ENCODE peak calls at places on chromosomes 7 and 10, in four cellular contexts. One of them, this sample, is unnamed.

GRCh38 chr10:110783509-110784103 is 88.1 kb upstream of the PDCD4 start:
- DNase-seq in fibroblast of lung: no peak
- DNase-seq in tibial nerve: no peak
- DNase-seq in left ventricle myocardium inferior: no peak
- DNase-seq in this sample: peak; percentile 57

GRCh38 chr10:73847031-73847430 is 27.3 kb downstream of the CAMK2G start:
- DNase-seq in left ventricle myocardium inferior: no peak
- DNase-seq in fibroblast of lung: no peak
- DNase-seq in tibial nerve: no peak
- DNase-seq in this sample: no peak

GRCh38 chr7:151679073-151679708 is 159.5 kb upstream of the RHEB start:
- DNase-seq in left ventricle myocardium inferior: no peak
- DNase-seq in fibroblast of lung: no peak
- DNase-seq in tibial nerve: no peak
- DNase-seq in this sample: no peak

GRCh38 chr10:75203724-75204123 is 6.9 kb upstream of the VDAC2 start:
- DNase-seq in tibial nerve: no peak
- DNase-seq in fibroblast of lung: no peak
- DNase-seq in left ventricle myocardium inferior: no peak
- DNase-seq in this sample: no peak

GRCh38 chr10:49168821-49169495 is 19.2 kb downstream of the TMEM273 start:
- DNase-seq in fibroblast of lung: no peak
- DNase-seq in left ventricle myocardium inferior: no peak
- DNase-seq in tibial nerve: no peak
- DNase-seq in this sample: no peak

GRCh38 chr10:32049113-32049512 is 7.1 kb downstream of the KIF5B start:
- DNase-seq in fibroblast of lung: no peak
- DNase-seq in tibial nerve: no peak
- DNase-seq in left ventricle myocardium inferior: no peak
- DNase-seq in this sample: no peak

GRCh38 chr7:520503-521161 is 986 bp upstream of the PDGFA start:
- DNase-seq in tibial nerve: no peak
- DNase-seq in fibroblast of lung: no peak
- DNase-seq in left ventricle myocardium inferior: no peak
- DNase-seq in this sample: no peak

GRCh38 chr10:113424304-113424721 is 128.5 kb upstream of the HABP2 start:
- DNase-seq in tibial nerve: peak; percentile 34
- DNase-seq in left ventricle myocardium inferior: no peak
- DNase-seq in fibroblast of lung: no peak
- DNase-seq in this sample: no peak

GRCh38 chr7:78099715-78100477 is 301.3 kb downstream of the PHTF2 start:
- DNase-seq in tibial nerve: no peak
- DNase-seq in left ventricle myocardium inferior: no peak
- DNase-seq in fibroblast of lung: peak; percentile 4
- DNase-seq in this sample: no peak

GRCh38 chr10:11243425-11244222 is 226.0 kb downstream of the CELF2 start:
- DNase-seq in fibroblast of lung: peak; percentile 17
- DNase-seq in left ventricle myocardium inferior: no peak
- DNase-seq in tibial nerve: no peak
- DNase-seq in this sample: no peak
- H3K27ac ChIP-seq in fibroblast of lung: no peak overlapping the region
- H3K27ac ChIP-seq in left ventricle myocardium inferior: peak overlapping the region; percentile 90
- H3K27ac ChIP-seq in tibial nerve: no peak overlapping the region
- H3K27ac ChIP-seq in this sample: no peak overlapping the region

GRCh38 chr7:120857558-120858298 is at the start of gene TSPAN12:
- DNase-seq in tibial nerve: peak; percentile 48
- DNase-seq in fibroblast of lung: peak; percentile 62
- DNase-seq in left ventricle myocardium inferior: peak; percentile 86
- DNase-seq in this sample: peak; percentile 11

GRCh38 chr7:120858299-120858636 is 324 bp upstream of the TSPAN12 start:
- DNase-seq in fibroblast of lung: no peak
- DNase-seq in tibial nerve: no peak
- DNase-seq in left ventricle myocardium inferior: no peak
- DNase-seq in this sample: no peak

GRCh38 chr7:120856198-120856597 is 1.7 kb downstream of the TSPAN12 start:
- DNase-seq in tibial nerve: no peak
- DNase-seq in fibroblast of lung: no peak
- DNase-seq in left ventricle myocardium inferior: no peak
- DNase-seq in this sample: no peak

GRCh38 chr7:120860151-120860550 is 2.2 kb upstream of the TSPAN12 start:
- DNase-seq in fibroblast of lung: no peak
- DNase-seq in tibial nerve: no peak
- DNase-seq in left ventricle myocardium inferior: no peak
- DNase-seq in this sample: no peak

GRCh38 chr7:120856621-120857352 is 1.2 kb downstream of the TSPAN12 start:
- DNase-seq in fibroblast of lung: peak; percentile 21
- DNase-seq in left ventricle myocardium inferior: peak; percentile 38
- DNase-seq in tibial nerve: no peak
- DNase-seq in this sample: no peak
- TF ChIP-seq CTCF in fibroblast of lung: no peak
- TF ChIP-seq CTCF in left ventricle myocardium inferior: no peak
- TF ChIP-seq CTCF in tibial nerve: no peak
- TF ChIP-seq CTCF in this sample: no peak

GRCh38 chr7:41035788-41036187 is 667.1 kb downstream of the INHBA start:
- DNase-seq in left ventricle myocardium inferior: no peak
- DNase-seq in tibial nerve: no peak
- DNase-seq in fibroblast of lung: no peak
- DNase-seq in this sample: no peak
- H3K4me3 ChIP-seq in left ventricle myocardium inferior: no peak overlapping the region
- H3K4me3 ChIP-seq in tibial nerve: no peak overlapping the region
- H3K4me3 ChIP-seq in fibroblast of lung: no peak overlapping the region
- H3K4me3 ChIP-seq in this sample: no peak overlapping the region

DNA sequence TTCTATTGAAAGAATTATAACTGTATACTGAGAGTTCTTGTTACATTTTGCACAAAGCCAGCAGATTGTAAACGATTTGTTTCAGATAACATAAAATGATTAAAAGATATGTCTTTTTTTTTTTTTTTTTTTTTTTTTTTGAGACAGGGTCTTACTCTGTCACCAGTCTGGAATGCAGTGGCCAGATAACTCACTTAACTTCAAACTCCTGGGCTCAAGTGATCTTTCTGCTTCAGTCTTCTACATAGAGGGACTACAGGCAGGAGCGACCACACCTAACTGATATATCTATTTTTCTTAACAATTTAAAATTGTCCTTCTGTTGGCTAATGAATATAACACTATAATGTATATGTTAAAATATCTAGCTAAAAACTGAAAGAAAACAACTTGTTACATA is 317.3 kb upstream of the CACNA2D1 start:
- DNase-seq in left ventricle myocardium inferior: no peak
- DNase-seq in fibroblast of lung: no peak
- DNase-seq in tibial nerve: no peak
- DNase-seq in this sample: no peak
- H3K27ac ChIP-seq in left ventricle myocardium inferior: no peak overlapping the region
- H3K27ac ChIP-seq in fibroblast of lung: no peak overlapping the region
- H3K27ac ChIP-seq in tibial nerve: no peak overlapping the region
- H3K27ac ChIP-seq in this sample: no peak overlapping the region

GRCh38 chr7:87600130-87601124 is at the start of gene ABCB1:
- DNase-seq in fibroblast of lung: peak; percentile 30
- DNase-seq in tibial nerve: peak; percentile 12
- DNase-seq in left ventricle myocardium inferior: peak; percentile 33
- DNase-seq in this sample: peak; percentile 74
- TF ChIP-seq CTCF in fibroblast of lung: no peak
- TF ChIP-seq CTCF in tibial nerve: no peak
- TF ChIP-seq CTCF in left ventricle myocardium inferior: no peak
- TF ChIP-seq CTCF in this sample: no peak

DNA sequence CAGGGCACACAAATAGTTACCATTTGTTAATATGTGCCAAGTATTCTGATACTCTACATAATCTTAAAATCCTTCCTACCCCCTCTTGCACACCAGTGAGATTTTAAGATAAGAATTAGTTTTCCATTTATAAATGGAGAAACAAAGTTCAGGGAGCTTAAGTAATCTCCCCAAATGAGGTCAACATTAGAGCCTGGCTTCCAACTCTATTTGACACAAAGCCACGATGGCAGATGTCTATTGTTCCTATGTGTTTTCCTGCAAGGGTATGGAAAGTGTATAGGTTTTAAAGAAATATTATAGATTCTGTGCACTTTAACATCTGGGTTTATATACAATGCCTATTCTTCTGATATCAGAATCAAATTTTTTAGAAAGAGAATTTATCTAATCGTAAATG is 143.9 kb upstream of the SEMA3C start:
- DNase-seq in tibial nerve: no peak
- DNase-seq in fibroblast of lung: no peak
- DNase-seq in left ventricle myocardium inferior: no peak
- DNase-seq in this sample: no peak
- H3K4me3 ChIP-seq in tibial nerve: no peak overlapping the region
- H3K4me3 ChIP-seq in fibroblast of lung: no peak overlapping the region
- H3K4me3 ChIP-seq in left ventricle myocardium inferior: no peak overlapping the region
- H3K4me3 ChIP-seq in this sample: no peak overlapping the region